ENCODE peak calls at places on chromosomes 2 and 18, in nine cellular contexts. One of them, this sample, is unnamed.

GRCh38 chr2:21261591-21261990 is 137.8 kb downstream of the TDRD15 start:
- DNase-seq in lung: no peak
- DNase-seq in transverse colon: no peak
- DNase-seq in aorta: no peak
- DNase-seq in CD4-positive, CD25-positive, alpha-beta regulatory T cell: no peak
- DNase-seq in left ventricle myocardium inferior: no peak
- DNase-seq in effector memory CD4-positive, alpha-beta T cell: no peak
- DNase-seq in upper lobe of right lung: no peak
- DNase-seq in sigmoid colon: no peak
- DNase-seq in this sample: no peak

GRCh38 chr2:241818229-241818942 is 9.4 kb downstream of the NEU4 start:
- DNase-seq in lung: no peak
- DNase-seq in transverse colon: peak; percentile 9
- DNase-seq in aorta: peak; percentile 35
- DNase-seq in CD4-positive, CD25-positive, alpha-beta regulatory T cell: no peak
- DNase-seq in left ventricle myocardium inferior: no peak
- DNase-seq in effector memory CD4-positive, alpha-beta T cell: no peak
- DNase-seq in upper lobe of right lung: peak; percentile 55
- DNase-seq in sigmoid colon: peak; percentile 48
- DNase-seq in this sample: no peak

GRCh38 chr2:127014630-127015029 is 92.3 kb downstream of the BIN1 start:
- DNase-seq in lung: no peak
- DNase-seq in transverse colon: no peak
- DNase-seq in aorta: no peak
- DNase-seq in CD4-positive, CD25-positive, alpha-beta regulatory T cell: no peak
- DNase-seq in left ventricle myocardium inferior: no peak
- DNase-seq in effector memory CD4-positive, alpha-beta T cell: no peak
- DNase-seq in upper lobe of right lung: no peak
- DNase-seq in sigmoid colon: no peak
- DNase-seq in this sample: no peak

GRCh38 chr2:229800997-229801754 is 86.8 kb upstream of the DNER start:
- DNase-seq in lung: peak; percentile 48
- DNase-seq in transverse colon: peak; percentile 66
- DNase-seq in aorta: peak; percentile 70
- DNase-seq in CD4-positive, CD25-positive, alpha-beta regulatory T cell: peak; percentile 52
- DNase-seq in left ventricle myocardium inferior: peak; percentile 22
- DNase-seq in effector memory CD4-positive, alpha-beta T cell: peak; percentile 35
- DNase-seq in upper lobe of right lung: no peak
- DNase-seq in sigmoid colon: no peak
- DNase-seq in this sample: peak; percentile 76

GRCh38 chr18:55509631-55510372 is 78.2 kb downstream of the TCF4 start:
- DNase-seq in lung: no peak
- DNase-seq in transverse colon: no peak
- DNase-seq in aorta: no peak
- DNase-seq in CD4-positive, CD25-positive, alpha-beta regulatory T cell: no peak
- DNase-seq in left ventricle myocardium inferior: no peak
- DNase-seq in effector memory CD4-positive, alpha-beta T cell: no peak
- DNase-seq in upper lobe of right lung: no peak
- DNase-seq in sigmoid colon: no peak
- DNase-seq in this sample: no peak

GRCh38 chr2:37350034-37350433 is 5.6 kb downstream of the QPCT start:
- DNase-seq in lung: no peak
- DNase-seq in transverse colon: peak; percentile 53
- DNase-seq in aorta: no peak
- DNase-seq in CD4-positive, CD25-positive, alpha-beta regulatory T cell: no peak
- DNase-seq in left ventricle myocardium inferior: no peak
- DNase-seq in effector memory CD4-positive, alpha-beta T cell: no peak
- DNase-seq in upper lobe of right lung: no peak
- DNase-seq in sigmoid colon: no peak
- DNase-seq in this sample: no peak

GRCh38 chr2:37585982-37586621 is 85.3 kb downstream of the CDC42EP3 start:
- DNase-seq in lung: no peak
- DNase-seq in transverse colon: peak; percentile 43
- DNase-seq in aorta: peak; percentile 80
- DNase-seq in CD4-positive, CD25-positive, alpha-beta regulatory T cell: peak; percentile 51
- DNase-seq in left ventricle myocardium inferior: no peak
- DNase-seq in effector memory CD4-positive, alpha-beta T cell: peak; percentile 73
- DNase-seq in upper lobe of right lung: no peak
- DNase-seq in sigmoid colon: peak; percentile 80
- DNase-seq in this sample: peak; percentile 14

GRCh38 chr2:106841886-106842645 is 43.9 kb downstream of the ST6GAL2 start:
- DNase-seq in lung: no peak
- DNase-seq in transverse colon: no peak
- DNase-seq in aorta: no peak
- DNase-seq in CD4-positive, CD25-positive, alpha-beta regulatory T cell: no peak
- DNase-seq in left ventricle myocardium inferior: no peak
- DNase-seq in effector memory CD4-positive, alpha-beta T cell: no peak
- DNase-seq in upper lobe of right lung: no peak
- DNase-seq in sigmoid colon: no peak
- DNase-seq in this sample: no peak

GRCh38 chr18:75635096-75635495 is 207.6 kb upstream of the SMIM21 start:
- DNase-seq in lung: no peak
- DNase-seq in transverse colon: no peak
- DNase-seq in aorta: no peak
- DNase-seq in CD4-positive, CD25-positive, alpha-beta regulatory T cell: no peak
- DNase-seq in left ventricle myocardium inferior: no peak
- DNase-seq in effector memory CD4-positive, alpha-beta T cell: no peak
- DNase-seq in upper lobe of right lung: no peak
- DNase-seq in sigmoid colon: no peak
- DNase-seq in this sample: no peak

GRCh38 chr2:23385748-23386421 is 906 bp downstream of the KLHL29 start:
- DNase-seq in lung: no peak
- DNase-seq in transverse colon: no peak
- DNase-seq in aorta: peak; percentile 55
- DNase-seq in CD4-positive, CD25-positive, alpha-beta regulatory T cell: no peak
- DNase-seq in left ventricle myocardium inferior: peak; percentile 33
- DNase-seq in effector memory CD4-positive, alpha-beta T cell: no peak
- DNase-seq in upper lobe of right lung: peak; percentile 72
- DNase-seq in sigmoid colon: no peak
- DNase-seq in this sample: no peak

GRCh38 chr2:189411860-189412259 is 29.4 kb upstream of the WDR75 start:
- DNase-seq in lung: no peak
- DNase-seq in transverse colon: no peak
- DNase-seq in aorta: no peak
- DNase-seq in CD4-positive, CD25-positive, alpha-beta regulatory T cell: no peak
- DNase-seq in left ventricle myocardium inferior: no peak
- DNase-seq in effector memory CD4-positive, alpha-beta T cell: no peak
- DNase-seq in upper lobe of right lung: no peak
- DNase-seq in sigmoid colon: peak; percentile 69
- DNase-seq in this sample: no peak

GRCh38 chr2:212727751-212728150 is 189.1 kb upstream of the ERBB4 start:
- DNase-seq in lung: no peak
- DNase-seq in transverse colon: no peak
- DNase-seq in aorta: no peak
- DNase-seq in CD4-positive, CD25-positive, alpha-beta regulatory T cell: no peak
- DNase-seq in left ventricle myocardium inferior: no peak
- DNase-seq in effector memory CD4-positive, alpha-beta T cell: no peak
- DNase-seq in upper lobe of right lung: no peak
- DNase-seq in sigmoid colon: no peak
- DNase-seq in this sample: no peak

GRCh38 chr2:30040147-30040546 is 106.7 kb upstream of the YPEL5 start:
- DNase-seq in lung: peak; percentile 9
- DNase-seq in transverse colon: no peak
- DNase-seq in aorta: no peak
- DNase-seq in CD4-positive, CD25-positive, alpha-beta regulatory T cell: no peak
- DNase-seq in left ventricle myocardium inferior: no peak
- DNase-seq in effector memory CD4-positive, alpha-beta T cell: no peak
- DNase-seq in upper lobe of right lung: no peak
- DNase-seq in sigmoid colon: no peak
- DNase-seq in this sample: no peak

GRCh38 chr2:144834954-144835633 is 315.2 kb upstream of the ZEB2 start:
- DNase-seq in lung: no peak
- DNase-seq in transverse colon: no peak
- DNase-seq in aorta: no peak
- DNase-seq in CD4-positive, CD25-positive, alpha-beta regulatory T cell: no peak
- DNase-seq in left ventricle myocardium inferior: peak; percentile 23
- DNase-seq in effector memory CD4-positive, alpha-beta T cell: no peak
- DNase-seq in upper lobe of right lung: no peak
- DNase-seq in sigmoid colon: peak; percentile 68
- DNase-seq in this sample: no peak

GRCh38 chr18:46422552-46423055 is 234.4 kb downstream of the LOXHD1 start:
- DNase-seq in lung: no peak
- DNase-seq in transverse colon: no peak
- DNase-seq in aorta: no peak
- DNase-seq in CD4-positive, CD25-positive, alpha-beta regulatory T cell: no peak
- DNase-seq in left ventricle myocardium inferior: no peak
- DNase-seq in effector memory CD4-positive, alpha-beta T cell: no peak
- DNase-seq in upper lobe of right lung: no peak
- DNase-seq in sigmoid colon: no peak
- DNase-seq in this sample: no peak

GRCh38 chr2:136376798-136377211 is 258.9 kb upstream of the CXCR4 start:
- DNase-seq in lung: no peak
- DNase-seq in transverse colon: no peak
- DNase-seq in aorta: no peak
- DNase-seq in CD4-positive, CD25-positive, alpha-beta regulatory T cell: no peak
- DNase-seq in left ventricle myocardium inferior: no peak
- DNase-seq in effector memory CD4-positive, alpha-beta T cell: no peak
- DNase-seq in upper lobe of right lung: no peak
- DNase-seq in sigmoid colon: no peak
- DNase-seq in this sample: no peak

GRCh38 chr18:75280427-75281280 is 70.1 kb downstream of the TSHZ1 start:
- DNase-seq in lung: no peak
- DNase-seq in transverse colon: peak; percentile 19
- DNase-seq in aorta: no peak
- DNase-seq in CD4-positive, CD25-positive, alpha-beta regulatory T cell: no peak
- DNase-seq in left ventricle myocardium inferior: no peak
- DNase-seq in effector memory CD4-positive, alpha-beta T cell: no peak
- DNase-seq in upper lobe of right lung: no peak
- DNase-seq in sigmoid colon: no peak
- DNase-seq in this sample: no peak

DNA sequence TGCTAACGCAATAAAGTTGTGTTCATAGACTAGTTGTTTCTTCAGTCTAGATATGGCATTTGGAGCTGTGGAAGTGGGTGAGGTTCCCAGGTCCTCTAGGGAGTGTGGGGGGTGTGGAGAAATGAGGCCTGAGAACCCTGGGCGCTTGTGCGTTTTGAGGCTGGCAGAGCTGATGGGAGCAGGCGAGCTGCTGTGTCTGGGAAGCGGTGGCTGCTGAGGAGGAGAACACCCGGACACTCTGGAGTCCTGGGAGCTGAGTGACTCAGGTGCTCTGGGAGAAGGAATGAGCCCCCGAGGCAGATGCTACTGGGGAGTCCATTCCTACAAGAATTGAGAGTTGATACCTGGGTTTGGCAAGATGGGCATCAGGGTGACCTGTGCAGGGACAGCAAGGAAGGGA is 67.5 kb downstream of the LPIN1 start:
- DNase-seq in lung: no peak
- DNase-seq in transverse colon: no peak
- DNase-seq in aorta: no peak
- DNase-seq in CD4-positive, CD25-positive, alpha-beta regulatory T cell: no peak
- DNase-seq in left ventricle myocardium inferior: no peak
- DNase-seq in effector memory CD4-positive, alpha-beta T cell: no peak
- DNase-seq in upper lobe of right lung: no peak
- DNase-seq in sigmoid colon: no peak
- DNase-seq in this sample: no peak
- H3K36me3 ChIP-seq in lung: peaks cover 18% of the 10 kb centered on the region
- H3K36me3 ChIP-seq in transverse colon: no peaks in the 10 kb centered on the region
- H3K36me3 ChIP-seq in aorta: no peaks in the 10 kb centered on the region
- H3K36me3 ChIP-seq in CD4-positive, CD25-positive, alpha-beta regulatory T cell: peaks cover 70% of the 10 kb centered on the region
- H3K36me3 ChIP-seq in left ventricle myocardium inferior: peaks cover 49% of the 10 kb centered on the region
- H3K36me3 ChIP-seq in effector memory CD4-positive, alpha-beta T cell: peaks cover 41% of the 10 kb centered on the region
- H3K36me3 ChIP-seq in upper lobe of right lung: peaks cover 46% of the 10 kb centered on the region
- H3K36me3 ChIP-seq in sigmoid colon: peaks cover 17% of the 10 kb centered on the region
- H3K36me3 ChIP-seq in this sample: peaks cover 75% of the 10 kb centered on the region

DNA sequence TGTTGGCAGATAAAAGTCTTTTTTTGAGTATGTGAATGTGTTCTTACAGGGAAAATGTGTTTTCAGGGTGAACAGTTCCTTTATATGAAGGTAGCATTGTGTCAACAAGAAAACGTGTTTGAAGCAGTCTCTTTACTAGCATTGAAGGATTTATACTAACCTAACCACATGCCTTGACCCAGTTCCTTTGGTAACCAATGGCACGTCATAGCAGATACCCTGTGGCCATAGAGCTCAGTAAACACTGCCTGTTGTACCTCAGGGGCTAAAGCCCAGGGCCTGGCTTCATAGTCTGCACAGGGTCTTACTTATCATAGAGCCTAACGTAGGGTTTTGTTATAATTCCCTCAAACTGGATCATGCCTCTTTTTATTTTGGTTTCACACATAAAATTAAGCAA is 32.1 kb upstream of the NFU1 start:
- DNase-seq in lung: no peak
- DNase-seq in transverse colon: no peak
- DNase-seq in aorta: no peak
- DNase-seq in CD4-positive, CD25-positive, alpha-beta regulatory T cell: no peak
- DNase-seq in left ventricle myocardium inferior: no peak
- DNase-seq in effector memory CD4-positive, alpha-beta T cell: no peak
- DNase-seq in upper lobe of right lung: no peak
- DNase-seq in sigmoid colon: no peak
- DNase-seq in this sample: no peak
- H3K4me3 ChIP-seq in lung: no peak overlapping the region
- H3K4me3 ChIP-seq in transverse colon: no peak overlapping the region
- H3K4me3 ChIP-seq in aorta: no peak overlapping the region
- H3K4me3 ChIP-seq in CD4-positive, CD25-positive, alpha-beta regulatory T cell: no peak overlapping the region
- H3K4me3 ChIP-seq in left ventricle myocardium inferior: no peak overlapping the region
- H3K4me3 ChIP-seq in effector memory CD4-positive, alpha-beta T cell: no peak overlapping the region
- H3K4me3 ChIP-seq in upper lobe of right lung: no peak overlapping the region
- H3K4me3 ChIP-seq in sigmoid colon: no peak overlapping the region
- H3K4me3 ChIP-seq in this sample: no peak overlapping the region

DNA sequence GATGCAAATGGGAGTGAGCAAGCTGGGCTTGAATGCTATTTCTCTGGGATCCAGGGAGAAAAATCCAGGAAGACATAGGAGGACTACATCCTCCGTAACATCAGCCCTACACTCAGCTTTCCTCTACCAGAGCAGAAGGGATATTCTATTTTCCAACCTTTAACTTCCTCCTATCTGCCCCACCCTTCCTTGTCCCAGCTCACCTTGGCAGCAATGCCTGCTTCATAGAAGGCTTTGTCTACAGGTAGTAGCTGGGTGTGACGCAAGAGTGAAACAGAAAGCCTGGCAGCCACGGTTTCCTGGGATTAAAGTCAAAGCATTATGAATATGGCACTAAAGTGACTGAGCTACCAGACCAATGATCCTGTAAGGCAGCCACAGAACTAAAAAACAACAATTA is 3.9 kb downstream of the KRTCAP3 start:
- DNase-seq in lung: peak; percentile 69
- DNase-seq in transverse colon: peak; percentile 86
- DNase-seq in aorta: no peak
- DNase-seq in CD4-positive, CD25-positive, alpha-beta regulatory T cell: no peak
- DNase-seq in left ventricle myocardium inferior: no peak
- DNase-seq in effector memory CD4-positive, alpha-beta T cell: no peak
- DNase-seq in upper lobe of right lung: peak; percentile 71
- DNase-seq in sigmoid colon: no peak
- DNase-seq in this sample: no peak
- H3K27me3 ChIP-seq in lung: no peaks in the 10 kb centered on the region
- H3K27me3 ChIP-seq in transverse colon: no peaks in the 10 kb centered on the region
- H3K27me3 ChIP-seq in aorta: no peaks in the 10 kb centered on the region
- H3K27me3 ChIP-seq in CD4-positive, CD25-positive, alpha-beta regulatory T cell: no peaks in the 10 kb centered on the region
- H3K27me3 ChIP-seq in left ventricle myocardium inferior: no peaks in the 10 kb centered on the region
- H3K27me3 ChIP-seq in effector memory CD4-positive, alpha-beta T cell: no peaks in the 10 kb centered on the region
- H3K27me3 ChIP-seq in upper lobe of right lung: no peaks in the 10 kb centered on the region
- H3K27me3 ChIP-seq in sigmoid colon: no peaks in the 10 kb centered on the region
- H3K27me3 ChIP-seq in this sample: no peaks in the 10 kb centered on the region

DNA sequence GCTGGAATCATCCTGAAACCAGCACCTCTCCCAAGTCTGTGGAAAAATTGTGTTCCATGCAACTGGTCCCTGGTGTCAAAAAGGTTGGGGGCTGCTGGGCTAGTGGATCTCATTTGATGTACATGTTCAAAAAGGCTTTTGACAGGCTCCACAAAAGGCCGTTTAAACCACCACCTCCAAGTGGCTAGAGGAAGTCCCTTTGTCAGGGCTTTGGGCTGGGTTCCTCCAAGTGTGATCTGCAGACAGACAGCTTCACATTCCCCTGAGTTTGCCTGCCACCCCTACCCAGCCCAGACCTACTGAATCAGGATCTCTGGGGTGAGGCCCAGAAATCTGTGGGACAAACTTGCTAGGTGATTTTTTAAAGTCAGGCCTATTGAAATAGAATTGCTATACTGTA is 84.7 kb downstream of the TGFA start:
- DNase-seq in lung: no peak
- DNase-seq in transverse colon: no peak
- DNase-seq in aorta: no peak
- DNase-seq in CD4-positive, CD25-positive, alpha-beta regulatory T cell: no peak
- DNase-seq in left ventricle myocardium inferior: no peak
- DNase-seq in effector memory CD4-positive, alpha-beta T cell: no peak
- DNase-seq in upper lobe of right lung: no peak
- DNase-seq in sigmoid colon: no peak
- DNase-seq in this sample: no peak
- H3K36me3 ChIP-seq in lung: no peaks in the 10 kb centered on the region
- H3K36me3 ChIP-seq in transverse colon: no peaks in the 10 kb centered on the region
- H3K36me3 ChIP-seq in aorta: no peaks in the 10 kb centered on the region
- H3K36me3 ChIP-seq in CD4-positive, CD25-positive, alpha-beta regulatory T cell: no peaks in the 10 kb centered on the region
- H3K36me3 ChIP-seq in left ventricle myocardium inferior: no peaks in the 10 kb centered on the region
- H3K36me3 ChIP-seq in effector memory CD4-positive, alpha-beta T cell: no peaks in the 10 kb centered on the region
- H3K36me3 ChIP-seq in upper lobe of right lung: no peaks in the 10 kb centered on the region
- H3K36me3 ChIP-seq in sigmoid colon: no peaks in the 10 kb centered on the region
- H3K36me3 ChIP-seq in this sample: no peaks in the 10 kb centered on the region

This sample was measured in naive thymus-derived CD4-positive, alpha-beta T cell.